ENCODE peak calls at places on chromosomes 6 and 20, in eight cellular contexts. E, B, Q, W, P, Y, L and S are unnamed samples.

GRCh38 chr20:5191829-5192569 is 65.2 kb downstream of the CDS2 start:
- DNase-seq in Q (peak), B (peak), E (peak), W (no peak), L (peak), P (peak), Y (no peak), S (no peak)

GRCh38 chr20:61812121-61812520 is 253.6 kb downstream of the TAF4 start:
- DNase-seq in P (no peak), W (no peak), Y (peak), B (no peak), E (no peak), Q (no peak), L (no peak), S (peak)

GRCh38 chr6:107490568-107491058 is 696 bp downstream of the SOBP start:
- DNase-seq in P (no peak), B (no peak), L (peak), Y (no peak), Q (no peak), W (peak), E (peak), S (no peak)

GRCh38 chr20:10329387-10330005 is 104.5 kb downstream of the MKKS start:
- DNase-seq in W (no peak), Y (no peak), Q (no peak), B (no peak), L (no peak), E (no peak), P (no peak), S (no peak)

GRCh38 chr6:130907687-130908086 is 80.5 kb downstream of the SMLR1 start:
- DNase-seq in Y (no peak), Q (no peak), L (no peak), E (no peak), W (no peak), P (peak), B (no peak), S (no peak)

GRCh38 chr20:63497946-63498935 is 642 bp downstream of the EEF1A2 start:
- DNase-seq in P (no peak), B (peak), Q (no peak), E (no peak), W (peak), Y (peak), L (peak), S (no peak)

GRCh38 chr6:109318328-109318876 is 63.9 kb downstream of the CD164 start:
- DNase-seq in Q (no peak), Y (peak), E (no peak), L (no peak), B (no peak), W (no peak), P (peak), S (no peak)

GRCh38 chr6:42907336-42907735 is 8.5 kb upstream of the PTCRA start:
- DNase-seq in P (no peak), L (no peak), Q (no peak), Y (no peak), E (peak), B (no peak), W (peak), S (no peak)

GRCh38 chr6:13535306-13535705 is 39.1 kb upstream of the SIRT5 start:
- DNase-seq in Y (no peak), Q (no peak), W (no peak), E (no peak), L (peak), P (no peak), B (no peak), S (no peak)

GRCh38 chr20:11261533-11262000 is 587.8 kb upstream of the JAG1 start:
- DNase-seq in B (peak), Q (no peak), Y (no peak), P (no peak), L (no peak), W (no peak), E (no peak), S (no peak)

GRCh38 chr6:118889163-118889562 is 4.8 kb upstream of the ASF1A start:
- DNase-seq in E (no peak), P (no peak), Q (no peak), W (no peak), B (no peak), L (no peak), Y (no peak), S (no peak)

GRCh38 chr20:9609892-9610502 is 95.6 kb downstream of the LAMP5 start:
- DNase-seq in Q (peak), P (peak), Y (no peak), E (peak), L (peak), B (peak), W (peak), S (peak)

GRCh38 chr6:13866291-13866690 is 51.9 kb upstream of the MCUR1 start:
- DNase-seq in W (no peak), P (no peak), B (no peak), Q (no peak), L (no peak), Y (no peak), E (no peak), S (no peak)

GRCh38 chr6:75882734-75883133 is 133.7 kb downstream of the MYO6 start:
- DNase-seq in Y (no peak), W (no peak), E (no peak), L (no peak), Q (no peak), P (no peak), B (no peak), S (no peak)

GRCh38 chr20:4516851-4517250 is 204.9 kb upstream of the PRND start:
- DNase-seq in E (no peak), Q (no peak), Y (no peak), L (no peak), B (no peak), W (no peak), P (no peak), S (no peak)

GRCh38 chr6:121055572-121056163 is 278.6 kb downstream of the TBC1D32 start:
- DNase-seq in Q (peak), E (no peak), P (no peak), B (peak), W (no peak), L (no peak), Y (no peak), S (no peak)

GRCh38 chr6:12196326-12196936 is 93.7 kb upstream of the EDN1 start:
- DNase-seq in B (no peak), P (no peak), Y (no peak), L (no peak), E (no peak), W (no peak), Q (peak), S (no peak)

GRCh38 chr20:62066983-62067433 is 1.3 kb upstream of the TAF4 start:
- DNase-seq in L (no peak), Q (no peak), B (no peak), P (peak), W (no peak), E (peak), Y (no peak), S (peak)

GRCh38 chr6:150813319-150813992 is 52.0 kb upstream of the MTHFD1L start:
- DNase-seq in E (no peak), Y (no peak), P (no peak), Q (no peak), W (no peak), L (no peak), B (peak), S (no peak)

GRCh38 chr20:35269055-35269781 is 8.7 kb downstream of the MMP24OS start:
- DNase-seq in Q (peak), B (peak), Y (no peak), W (peak), P (peak), E (peak), L (peak), S (peak)

GRCh38 chr6:12010635-12011275 is 1.4 kb upstream of the HIVEP1 start:
- DNase-seq in Y (peak), Q (no peak), P (peak), E (peak), B (peak), L (peak), W (peak), S (peak)

GRCh38 chr6:167162591-167162990 is 4.8 kb upstream of the GPR31 start:
- DNase-seq in L (no peak), Y (no peak), E (no peak), W (no peak), B (no peak), P (no peak), Q (no peak), S (no peak)

GRCh38 chr6:114210467-114210866 is 132.4 kb downstream of the HS3ST5 start:
- DNase-seq in Q (no peak), E (no peak), L (no peak), P (no peak), B (no peak), Y (no peak), W (no peak), S (no peak)

GRCh38 chr20:50645253-50646068 is 45.9 kb downstream of the RIPOR3 start:
- DNase-seq in L (peak), Q (peak), B (peak), Y (no peak), W (peak), P (peak), E (peak), S (peak)

GRCh38 chr20:37627767-37628130 is 66.1 kb upstream of the CTNNBL1 start:
- DNase-seq in B (no peak), E (no peak), Q (no peak), Y (no peak), P (no peak), W (no peak), L (no peak), S (no peak)

GRCh38 chr6:83270971-83271714 is 78.0 kb downstream of the RWDD2A start:
- DNase-seq in E (no peak), Y (no peak), P (no peak), L (no peak), B (no peak), W (no peak), Q (peak), S (no peak)

GRCh38 chr6:159378361-159378760 is 209.2 kb downstream of the FNDC1 start:
- DNase-seq in Q (no peak), B (no peak), W (no peak), L (no peak), P (no peak), Y (no peak), E (no peak), S (no peak)

GRCh38 chr6:45697605-45698004 is 318.1 kb downstream of the CLIC5 start:
- DNase-seq in W (no peak), Y (no peak), B (peak), L (no peak), E (no peak), P (no peak), Q (no peak), S (no peak)

GRCh38 chr20:10761786-10762185 is 88.0 kb upstream of the JAG1 start:
- DNase-seq in Q (peak), P (no peak), W (peak), B (peak), E (no peak), L (no peak), Y (no peak), S (no peak)

GRCh38 chr20:63594043-63594561 is 20.1 kb upstream of the HELZ2 start:
- DNase-seq in L (no peak), P (no peak), Y (no peak), W (peak), Q (peak), B (no peak), E (no peak), S (no peak)

GRCh38 chr6:168132531-168133184 is 53.6 kb upstream of the FRMD1 start:
- DNase-seq in B (peak), Q (peak), E (peak), W (peak), P (no peak), Y (no peak), L (peak), S (peak)

GRCh38 chr6:17456711-17457110 is 63.3 kb downstream of the CAP2 start:
- DNase-seq in Y (no peak), L (no peak), Q (no peak), B (no peak), W (no peak), P (no peak), E (no peak), S (no peak)

GRCh38 chr6:35497571-35498406 is 910 bp upstream of the TEAD3 start:
- DNase-seq in Y (no peak), B (peak), L (peak), W (peak), E (peak), Q (peak), P (peak), S (peak)

GRCh38 chr20:60048634-60049578 is 90.7 kb downstream of the CDH26 start:
- DNase-seq in Y (no peak), B (no peak), E (no peak), Q (no peak), P (no peak), W (no peak), L (peak), S (no peak)

GRCh38 chr6:126188271-126188909 is 151.5 kb upstream of the CENPW start:
- DNase-seq in Y (no peak), L (no peak), W (no peak), P (no peak), E (no peak), Q (peak), B (peak), S (no peak)

GRCh38 chr6:3749390-3749978 is 2.0 kb downstream of the PXDC1 start:
- DNase-seq in L (no peak), Q (peak), Y (peak), W (no peak), E (no peak), B (no peak), P (peak), S (peak)
- H3K27ac ChIP-seq in L (peak), Q (peak), Y (peak), W (peak), E (peak), B (peak), P (peak), S (peak)

GRCh38 chr6:47446974-47447373 is 30.6 kb upstream of the CD2AP start:
- DNase-seq in Y (no peak), P (no peak), Q (peak), L (no peak), E (no peak), B (no peak), W (no peak), S (no peak)
- TF ChIP-seq POLR2A in Y (no peak), P (no peak), Q (no peak), L (no peak), E (no peak), B (no peak), W (no peak), S (no peak)

GRCh38 chr20:48335421-48336090 is 492.2 kb downstream of the PREX1 start:
- DNase-seq in L (no peak), E (no peak), P (no peak), W (no peak), Q (no peak), B (no peak), Y (no peak), S (no peak)

GRCh38 chr20:48338717-48339116 is 489.1 kb downstream of the PREX1 start:
- DNase-seq in E (no peak), W (no peak), B (no peak), Q (no peak), L (no peak), P (no peak), Y (no peak), S (no peak)

GRCh38 chr20:48333707-48334106 is 494.1 kb downstream of the PREX1 start:
- DNase-seq in Q (no peak), W (no peak), E (no peak), B (no peak), Y (no peak), P (no peak), L (no peak), S (no peak)

GRCh38 chr20:48339147-48339985 is 488.4 kb downstream of the PREX1 start:
- DNase-seq in W (no peak), Y (no peak), P (peak), L (peak), B (no peak), E (peak), Q (no peak), S (peak)

DNA sequence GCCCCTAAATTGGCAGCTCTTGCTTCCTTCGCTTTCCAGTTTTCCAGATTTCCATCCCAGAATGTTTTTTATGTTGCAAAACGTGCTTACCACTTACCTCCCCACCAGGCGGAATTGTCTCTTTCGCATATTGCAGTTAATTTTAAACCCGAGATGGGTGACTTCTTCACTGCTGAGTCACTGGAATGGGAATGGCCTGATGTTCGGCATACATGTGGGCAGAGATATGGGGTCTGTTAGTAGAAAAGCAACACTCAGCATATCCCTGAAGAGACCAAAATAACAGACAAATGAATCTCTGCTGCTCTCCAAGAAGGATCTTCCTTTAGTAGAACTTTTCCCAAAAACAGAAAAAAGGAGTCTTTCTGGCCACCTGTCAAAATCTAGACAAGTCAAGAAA is 491.2 kb downstream of the PREX1 start:
- DNase-seq in Q (no peak), W (no peak), B (peak), P (no peak), L (no peak), E (no peak), Y (no peak), S (no peak)
- TF ChIP-seq CTCF in Q (no peak), W (no peak), B (no peak), P (no peak), L (no peak), E (no peak), Y (no peak), S (no peak)

GRCh38 chr6:127811939-127812338 is 88.9 kb downstream of the THEMIS start:
- DNase-seq in B (no peak), W (no peak), E (no peak), Y (no peak), P (no peak), L (no peak), Q (no peak), S (no peak)
- H3K27ac ChIP-seq in B (no peak), W (no peak), E (no peak), Y (no peak), P (no peak), L (no peak), Q (no peak), S (no peak)

DNA sequence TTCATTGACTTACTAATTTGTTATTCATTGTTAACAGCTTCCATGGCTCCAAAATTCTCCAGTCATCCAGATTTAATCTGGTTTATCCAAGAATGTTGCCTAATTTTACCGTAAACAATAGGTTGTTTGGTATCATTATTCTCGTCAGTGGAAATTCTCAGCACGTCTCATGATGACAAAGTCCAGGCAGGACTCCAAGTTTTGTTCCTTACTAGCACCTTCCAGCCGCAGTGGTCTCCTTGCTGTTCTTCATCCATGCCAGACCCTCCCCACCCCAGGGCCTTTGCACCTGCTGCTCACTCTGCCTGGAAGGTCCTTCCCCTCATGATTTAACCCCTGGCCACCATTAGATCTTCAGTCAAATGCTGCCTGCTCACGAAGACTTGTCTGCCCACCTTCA is 48.1 kb upstream of the NAA20 start:
- DNase-seq in L (no peak), B (no peak), Q (no peak), W (no peak), P (no peak), E (no peak), Y (no peak), S (no peak)
- TF ChIP-seq POLR2A in L (no peak), B (no peak), Q (no peak), W (no peak), P (no peak), E (no peak), Y (no peak), S (no peak)

GRCh38 chr6:157221049-157221816 is 102.1 kb downstream of the TMEM242 start:
- DNase-seq in Y (peak), B (peak), L (peak), E (peak), W (peak), Q (peak), P (peak), S (peak)
- TF ChIP-seq CTCF in Y (peak), B (no peak), L (no peak), E (no peak), W (peak), Q (peak), P (peak), S (no peak)

GRCh38 chr20:41482647-41483552 is 116.3 kb upstream of the EMILIN3 start:
- DNase-seq in E (no peak), L (no peak), Y (no peak), B (peak), P (no peak), W (no peak), Q (peak), S (no peak)
- H3K27ac ChIP-seq in E (no peak), L (no peak), Y (no peak), B (peak), P (no peak), W (no peak), Q (no peak), S (no peak)

GRCh38 chr20:58205850-58206249 is 22.6 kb downstream of the ANKRD60 start:
- DNase-seq in P (no peak), Y (no peak), Q (no peak), W (no peak), E (no peak), B (no peak), L (no peak), S (no peak)
- TF ChIP-seq POLR2A in P (no peak), Y (no peak), Q (no peak), W (no peak), E (no peak), B (no peak), L (no peak), S (no peak)

GRCh38 chr6:1758076-1758679 is 148.5 kb downstream of the FOXC1 start:
- DNase-seq in Y (no peak), E (no peak), L (no peak), B (no peak), W (no peak), Q (no peak), P (no peak), S (no peak)
- TF ChIP-seq CTCF in Y (no peak), E (no peak), L (no peak), B (no peak), W (no peak), Q (no peak), P (no peak), S (no peak)